ENCODE peak calls at places on chromosome 14, in five cellular contexts. K is nephron progenitor cell; G is glutamatergic neuron; H is mesothelial cell of epicardium; U is activated CD4-positive, alpha-beta memory T cell treated with anti-CD3 and anti-CD28 coated beads, Interleukin-2, amount 10 ng/mL, durations not matched to agents 7 days and 5 days. M is an unnamed sample.
A peak's percentile ranks its signal among the peaks of the same experiment; 100 is the strongest.

GRCh38 chr14:65179918-65180724 is 77.8 kb upstream of the MAX start:
- DNase-seq in K (no peak), H (no peak), G (no peak), U (peak; percentile 42), M (peak; percentile 40)

GRCh38 chr14:60163741-60164140 is 1.5 kb downstream of the DHRS7 start:
- DNase-seq in H (no peak), K (no peak), U (no peak), G (no peak), M (no peak)

GRCh38 chr14:40347675-40348074 is 915.4 kb upstream of the FBXO33 start:
- DNase-seq in G (no peak), H (no peak), U (no peak), K (no peak), M (no peak)

GRCh38 chr14:77615231-77616132 is 955 bp downstream of the SPTLC2 start:
- DNase-seq in U (peak; percentile 20), H (no peak), G (no peak), K (no peak), M (peak; percentile 40)

GRCh38 chr14:54784060-54784459 is 118.6 kb downstream of the GCH1 start:
- DNase-seq in H (no peak), K (no peak), G (no peak), U (no peak), M (no peak)

GRCh38 chr14:49863483-49864262 is 11.1 kb upstream of the NEMF start:
- DNase-seq in H (no peak), K (no peak), U (peak; percentile 28), G (no peak), M (no peak)

GRCh38 chr14:100577986-100578431 is 9.2 kb downstream of the BEGAIN start:
- DNase-seq in G (peak; percentile 9), U (no peak), K (no peak), H (no peak), M (no peak)

GRCh38 chr14:91473046-91473445 is 37.1 kb downstream of the PPP4R3A start:
- DNase-seq in H (no peak), U (no peak), G (no peak), K (no peak), M (no peak)

GRCh38 chr14:86654558-86655184 is 1124.7 kb downstream of the FLRT2 start:
- DNase-seq in K (peak; percentile 75), U (peak; percentile 18), G (peak; percentile 87), H (no peak), M (peak; percentile 50)

GRCh38 chr14:96851694-96852381 is 54.7 kb downstream of the VRK1 start:
- DNase-seq in K (no peak), H (no peak), U (no peak), G (no peak), M (no peak)

GRCh38 chr14:100866666-100867630 is 36.6 kb downstream of the RTL1 start:
- DNase-seq in G (no peak), H (peak; percentile 5), K (no peak), U (no peak), M (no peak)

GRCh38 chr14:61525293-61526011 is 169.9 kb upstream of the HIF1A start:
- DNase-seq in K (no peak), H (no peak), U (peak; percentile 87), G (no peak), M (peak; percentile 59)

GRCh38 chr14:90381999-90382451 is 14.8 kb upstream of the CALM1 start:
- DNase-seq in H (no peak), G (peak; percentile 33), K (peak; percentile 35), U (peak; percentile 27), M (no peak)

GRCh38 chr14:56844603-56845002 is 34.3 kb upstream of the OTX2 start:
- DNase-seq in U (no peak), K (no peak), H (no peak), G (no peak), M (no peak)

GRCh38 chr14:90140956-90141316 is 79.1 kb downstream of the KCNK13 start:
- DNase-seq in K (no peak), U (no peak), G (no peak), H (no peak), M (peak; percentile 22)

GRCh38 chr14:106652494-106652893 is 1126.1 kb downstream of the TMEM121 start:
- DNase-seq in G (no peak), H (no peak), K (no peak), U (no peak), M (no peak)

GRCh38 chr14:55848964-55849363 is 269.0 kb downstream of the KTN1 start:
- DNase-seq in G (no peak), H (no peak), K (no peak), U (no peak), M (no peak)

GRCh38 chr14:77681196-77682157 is 26.3 kb downstream of the ALKBH1 start:
- DNase-seq in G (no peak), U (no peak), K (no peak), H (no peak), M (peak; percentile 22)

GRCh38 chr14:51473808-51474207 is 177.9 kb upstream of the FRMD6 start:
- DNase-seq in K (no peak), G (no peak), U (no peak), H (no peak), M (no peak)

GRCh38 chr14:58533417-58533816 is 104.3 kb upstream of the DACT1 start:
- DNase-seq in K (peak; percentile 14), U (no peak), H (no peak), G (peak; percentile 17), M (peak; percentile 24)

GRCh38 chr14:105486333-105486973 is at the start of gene CRIP1:
- DNase-seq in H (no peak), K (no peak), U (no peak), G (no peak), M (no peak)

GRCh38 chr14:74468513-74468912 is 24.6 kb downstream of the NPC2 start:
- DNase-seq in U (no peak), K (no peak), H (no peak), G (no peak), M (no peak)

GRCh38 chr14:55699131-55700057 is 119.4 kb downstream of the KTN1 start:
- DNase-seq in G (no peak), K (no peak), U (no peak), H (no peak), M (peak; percentile 83)

GRCh38 chr14:103273847-103274615 is 60.0 kb upstream of the EIF5 start:
- DNase-seq in U (no peak), H (no peak), G (peak; percentile 43), K (no peak), M (no peak)

GRCh38 chr14:66105819-66106218 is 380.4 kb upstream of the CCDC196 start:
- DNase-seq in K (no peak), G (no peak), H (no peak), U (no peak), M (no peak)

GRCh38 chr14:100291305-100292075 is 14.8 kb downstream of the SLC25A29 start:
- DNase-seq in U (no peak), H (no peak), K (no peak), G (peak; percentile 5), M (peak; percentile 36)

GRCh38 chr14:74571901-74572828 is 39.9 kb downstream of the LTBP2 start:
- DNase-seq in G (no peak), H (no peak), U (no peak), K (peak; percentile 65), M (peak; percentile 85)

GRCh38 chr14:51354846-51355245 is 114.8 kb downstream of the TMX1 start:
- DNase-seq in H (no peak), G (no peak), U (no peak), K (no peak), M (no peak)

GRCh38 chr14:94864421-94865195 is 94.7 kb upstream of the GSC start:
- DNase-seq in G (peak; percentile 44), K (peak; percentile 26), U (no peak), H (no peak), M (no peak)

GRCh38 chr14:95313707-95314106 is 6.0 kb downstream of the CLMN start:
- DNase-seq in U (no peak), K (no peak), G (no peak), H (no peak), M (no peak)

GRCh38 chr14:88245321-88245720 is 77.7 kb downstream of the KCNK10 start:
- DNase-seq in H (no peak), K (peak; percentile 85), G (peak; percentile 45), U (no peak), M (no peak)

GRCh38 chr14:66944872-66945271 is 244.4 kb upstream of the GARIN2 start:
- DNase-seq in H (no peak), K (peak; percentile 16), G (peak; percentile 29), U (no peak), M (no peak)

GRCh38 chr14:68690106-68690960 is 102.5 kb downstream of the ZFP36L1 start:
- DNase-seq in G (no peak), K (no peak), H (no peak), U (no peak), M (no peak)

GRCh38 chr14:24327303-24327702 is 7.6 kb downstream of the ADCY4 start:
- DNase-seq in K (no peak), U (no peak), H (no peak), G (no peak), M (no peak)